ENCODE peak calls at places on chromosome 22, in five cellular contexts. N, M, V, E and B are unnamed samples.
A peak's percentile ranks its signal among the peaks of the same experiment; 100 is the strongest.

GRCh38 chr22:48091656-48092223 is 1329.3 kb downstream of the TBC1D22A start:
- DNase-seq in E (no peak), M (no peak), V (no peak), N (no peak), B (no peak)

GRCh38 chr22:49617866-49618688 is 209.6 kb downstream of the BRD1 start:
- DNase-seq in E (no peak), V (no peak), N (peak; percentile 69), M (no peak), B (no peak)

GRCh38 chr22:19204640-19205039 is 26.1 kb upstream of the SLC25A1 start:
- DNase-seq in E (no peak), M (no peak), V (no peak), N (no peak), B (no peak)

GRCh38 chr22:50684986-50685385 is 12.4 kb downstream of the SHANK3 start:
- DNase-seq in V (peak; percentile 1), M (peak; percentile 11), E (peak; percentile 39), N (no peak), B (no peak)

GRCh38 chr22:47163876-47164513 is 401.5 kb downstream of the TBC1D22A start:
- DNase-seq in M (no peak), N (peak; percentile 76), E (no peak), V (no peak), B (peak; percentile 13)

GRCh38 chr22:37509026-37509886 is 10.0 kb downstream of the CARD10 start:
- DNase-seq in E (no peak), N (peak; percentile 69), M (no peak), V (no peak), B (no peak)

GRCh38 chr22:47061226-47061625 is 298.8 kb downstream of the TBC1D22A start:
- DNase-seq in E (no peak), V (no peak), M (no peak), N (peak; percentile 44), B (no peak)

GRCh38 chr22:27245056-27245455 is 556.5 kb downstream of the MN1 start:
- DNase-seq in M (no peak), V (no peak), E (no peak), N (no peak), B (no peak)

GRCh38 chr22:44029069-44029468 is 5.0 kb downstream of the PARVB start:
- DNase-seq in V (no peak), E (no peak), M (no peak), N (no peak), B (no peak)

GRCh38 chr22:27032121-27032761 is 374.9 kb downstream of the MIAT start:
- DNase-seq in M (no peak), E (no peak), V (peak; percentile 11), N (peak; percentile 62), B (peak; percentile 38)

GRCh38 chr22:36461665-36462474 is 19.6 kb downstream of the TXN2 start:
- DNase-seq in E (peak; percentile 94), M (peak; percentile 71), V (no peak), N (peak; percentile 92), B (no peak)

GRCh38 chr22:32576553-32577255 is 102.1 kb downstream of the FBXO7 start:
- DNase-seq in N (no peak), V (peak; percentile 58), E (no peak), M (no peak), B (no peak)

GRCh38 chr22:19718255-19719054 is 4.2 kb downstream of the SEPTIN5 start:
- DNase-seq in M (no peak), N (no peak), E (no peak), V (no peak), B (no peak)

GRCh38 chr22:38549106-38549884 is 20.7 kb downstream of the DMC1 start:
- DNase-seq in N (no peak), M (no peak), V (no peak), E (no peak), B (no peak)

GRCh38 chr22:36081023-36081431 is 52.4 kb upstream of the RBFOX2 start:
- DNase-seq in V (no peak), E (peak; percentile 98), N (no peak), M (peak; percentile 97), B (no peak)

GRCh38 chr22:34877506-34877905 is 188.5 kb upstream of the ISX start:
- DNase-seq in M (no peak), V (no peak), E (no peak), N (no peak), B (no peak)

GRCh38 chr22:34880667-34881066 is 185.3 kb upstream of the ISX start:
- DNase-seq in V (no peak), E (no peak), M (no peak), N (no peak), B (no peak)

GRCh38 chr22:34885852-34886251 is 180.1 kb upstream of the ISX start:
- DNase-seq in M (no peak), V (no peak), N (no peak), E (no peak), B (no peak)

GRCh38 chr22:34878996-34879395 is 187.0 kb upstream of the ISX start:
- DNase-seq in N (no peak), V (no peak), E (no peak), M (no peak), B (no peak)

DNA sequence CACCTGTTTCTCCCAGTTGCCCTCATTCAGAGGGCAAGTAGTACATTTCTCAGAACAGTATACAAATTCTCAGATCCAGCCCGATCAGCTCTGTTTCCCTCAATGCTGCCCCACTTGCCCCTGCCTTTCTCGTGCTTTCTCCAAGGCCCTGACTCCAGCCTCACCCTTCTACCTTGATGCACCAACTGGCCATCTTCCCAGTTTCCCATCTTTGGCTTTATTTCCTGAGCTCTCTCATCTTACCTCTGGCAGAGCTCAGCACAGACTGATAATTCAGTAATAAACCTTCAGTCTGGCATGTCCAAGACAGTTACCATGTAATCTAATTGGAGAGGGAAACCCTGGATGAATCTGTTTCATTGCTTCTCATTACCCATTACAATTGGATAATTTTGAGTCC is 184.5 kb upstream of the ISX start:
- DNase-seq in E (no peak), N (no peak), V (no peak), M (no peak), B (no peak)
- H3K4me1 ChIP-seq in E (no peaks in the 10 kb centered on the region), N (no peaks in the 10 kb centered on the region), V (no peaks in the 10 kb centered on the region), M (no peaks in the 10 kb centered on the region), B (no peaks in the 10 kb centered on the region)

DNA sequence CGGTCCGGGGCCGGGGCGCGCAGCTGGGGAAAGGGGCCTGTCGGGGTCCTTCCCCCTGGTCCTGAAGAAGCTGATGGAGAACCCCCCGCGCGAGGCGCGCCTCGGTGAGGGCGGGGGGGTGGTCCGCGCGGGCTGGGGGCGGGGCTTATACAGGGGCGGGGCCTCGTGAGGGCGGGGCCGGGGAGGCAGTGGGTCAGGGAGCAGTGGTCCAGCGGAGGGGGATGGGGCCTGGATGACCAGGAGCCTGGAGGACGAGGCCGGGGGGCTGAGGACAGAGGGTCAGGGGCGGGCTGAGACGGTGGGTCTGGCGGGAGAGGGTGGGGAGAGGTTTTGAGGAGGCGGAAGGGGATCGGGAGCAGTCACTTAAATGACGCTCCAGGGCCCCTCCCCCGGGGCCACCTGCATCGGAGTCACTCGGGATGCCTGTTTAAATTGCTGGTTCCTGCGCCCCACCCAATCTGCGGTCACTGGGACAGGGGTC is 396 bp downstream of the TEF start:
- DNase-seq in V (peak; percentile 90), M (peak; percentile 54), N (peak; percentile 95), E (no peak), B (peak; percentile 74)
- H3K27ac ChIP-seq in V (peak overlapping the region; percentile 70), M (peak overlapping the region; percentile 99), N (peak overlapping the region; percentile 100), E (peak overlapping the region; percentile 57), B (peak overlapping the region; percentile 95)

GRCh38 chr22:23522642-23523251 is 57.3 kb downstream of the IGLL1 start:
- DNase-seq in N (peak; percentile 79), V (peak; percentile 42), E (no peak), M (no peak), B (no peak)
- H3K4me3 ChIP-seq in N (no peak overlapping the region), V (peak overlapping the region; percentile 39), E (no peak overlapping the region), M (no peak overlapping the region), B (peak overlapping the region; percentile 61)

DNA sequence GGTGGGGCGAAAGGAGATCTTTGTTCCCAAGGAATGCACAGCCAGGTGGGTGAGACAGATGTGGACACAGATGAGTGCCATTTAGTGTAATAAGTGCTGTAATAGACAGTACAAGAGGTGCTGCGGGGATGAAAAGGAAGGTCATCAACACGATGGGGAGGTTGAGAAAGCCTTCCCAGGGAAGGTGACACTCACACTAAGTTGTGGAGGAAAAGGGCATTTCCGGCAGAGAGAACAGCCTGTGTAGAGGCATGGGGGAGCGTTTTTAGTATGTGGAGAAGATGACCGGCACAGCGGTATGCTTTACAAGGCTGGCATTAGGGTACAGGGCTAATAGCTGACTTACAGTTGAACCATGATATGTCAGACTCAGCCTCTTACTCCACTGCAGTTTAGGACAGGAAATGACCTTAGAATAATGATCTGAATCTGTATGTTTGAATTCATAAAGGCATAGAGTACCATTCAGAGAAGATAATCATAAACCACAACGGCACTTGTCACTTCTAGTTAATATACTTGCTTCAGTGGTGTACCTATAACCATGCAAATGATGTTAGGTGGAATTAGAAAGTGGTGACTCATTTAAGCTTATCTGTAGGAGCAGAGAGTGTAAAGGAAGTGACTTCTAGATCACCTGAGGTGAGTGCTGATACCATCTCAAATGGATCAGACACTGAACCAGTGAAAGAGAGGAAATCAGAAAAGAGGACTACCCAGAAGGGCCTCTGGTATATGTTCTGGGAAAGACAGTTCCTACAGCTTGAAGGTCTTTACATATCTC is 60.6 kb downstream of the FAM83F start:
- DNase-seq in E (no peak), V (no peak), M (no peak), N (no peak), B (no peak)
- H3K4me1 ChIP-seq in E (no peaks in the 10 kb centered on the region), V (peaks cover 14% of the 10 kb centered on the region), M (no peaks in the 10 kb centered on the region), N (peaks cover 14% of the 10 kb centered on the region), B (peaks cover 35% of the 10 kb centered on the region)

GRCh38 chr22:42185915-42186439 is 55.4 kb upstream of the CYP2D6 start:
- DNase-seq in M (no peak), E (no peak), N (no peak), V (no peak), B (no peak)

GRCh38 chr22:42189761-42190160 is 59.2 kb upstream of the CYP2D6 start:
- DNase-seq in N (no peak), M (no peak), V (no peak), E (no peak), B (no peak)

GRCh38 chr22:42190274-42190673 is 59.7 kb upstream of the CYP2D6 start:
- DNase-seq in M (no peak), E (no peak), V (no peak), N (no peak), B (no peak)

GRCh38 chr22:42187646-42188045 is 57.0 kb upstream of the CYP2D6 start:
- DNase-seq in E (no peak), N (no peak), V (no peak), M (no peak), B (no peak)

DNA sequence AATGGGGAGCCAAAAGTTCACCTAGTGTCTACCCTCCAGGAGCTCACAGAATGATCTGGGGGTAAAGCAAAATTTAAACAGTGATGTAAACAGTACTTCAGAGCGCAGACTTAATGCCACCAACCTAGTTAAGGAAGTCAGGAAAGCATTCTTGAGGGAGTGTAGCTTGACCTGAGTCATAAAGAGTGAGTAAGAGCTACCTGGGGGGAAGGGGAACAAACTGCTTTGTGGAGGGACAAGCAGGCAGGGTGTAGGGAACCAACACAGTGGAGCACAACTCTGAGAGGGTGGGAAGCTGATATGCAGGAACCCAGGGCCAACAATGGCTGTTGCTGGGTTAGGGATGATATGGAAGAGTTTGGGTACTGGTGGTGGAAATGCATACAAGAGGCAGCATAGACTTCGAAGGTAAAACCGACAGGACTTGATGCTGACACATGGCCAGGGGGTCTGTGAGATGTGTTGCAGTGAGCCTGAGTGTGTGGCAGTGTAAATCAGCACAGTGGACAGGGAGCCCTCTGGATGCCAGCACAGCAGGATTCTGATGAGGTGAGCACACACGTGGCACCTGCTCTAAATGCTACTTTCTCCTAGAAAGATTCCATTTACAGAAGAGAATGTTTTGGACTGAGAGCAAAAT is 58.3 kb upstream of the CYP2D6 start:
- DNase-seq in N (no peak), V (no peak), M (no peak), E (peak; percentile 55), B (no peak)
- H3K27ac ChIP-seq in N (no peak overlapping the region), V (no peak overlapping the region), M (no peak overlapping the region), E (no peak overlapping the region), B (no peak overlapping the region)